ENCODE peak calls at places on chromosomes 11 and 22, in ten cellular contexts. I is transverse colon; N is heart left ventricle; M is cardiac muscle cell; Y is sigmoid colon; O is CD8-positive, alpha-beta memory T cell; J is CD8-positive, alpha-beta T cell; K is tibial artery; E is BJ; Z is brain microvascular endothelial cell. C is an unnamed sample.
A peak's percentile ranks its signal among the peaks of the same experiment; 100 is the strongest.

GRCh38 chr11:118438314-118438931 is 2.1 kb downstream of the KMT2A start:
- DNase-seq in I (peak; percentile 48), N (peak; percentile 59), M (peak; percentile 86), Y (peak; percentile 72), O (peak; percentile 37), J (peak; percentile 63), K (peak; percentile 76), E (peak; percentile 48), Z (peak; percentile 87), C (peak; percentile 15)

GRCh38 chr11:45333506-45333971 is 47.4 kb upstream of the SYT13 start:
- DNase-seq in I (peak; percentile 28), N (peak; percentile 36), M (peak; percentile 92), Y (peak; percentile 85), O (no peak), J (no peak), K (no peak), E (no peak), Z (peak; percentile 66), C (no peak)

GRCh38 chr22:39144101-39144815 is 8.2 kb downstream of the CBX7 start:
- DNase-seq in I (peak; percentile 74), N (peak; percentile 40), M (peak; percentile 54), Y (peak; percentile 66), O (peak; percentile 50), J (peak; percentile 70), K (peak; percentile 68), E (no peak), Z (peak; percentile 14), C (no peak)

GRCh38 chr11:57358991-57359390 is 20.8 kb downstream of the P2RX3 start:
- DNase-seq in I (no peak), N (no peak), M (no peak), Y (no peak), O (no peak), J (no peak), K (no peak), E (no peak), Z (no peak), C (no peak)

GRCh38 chr22:29269230-29269604 is 1.1 kb downstream of the EWSR1 start:
- DNase-seq in I (no peak), N (no peak), M (peak; percentile 25), Y (no peak), O (no peak), J (no peak), K (peak; percentile 51), E (no peak), Z (no peak), C (no peak)

GRCh38 chr22:31556627-31557203 is 60.4 kb downstream of the SFI1 start:
- DNase-seq in I (no peak), N (no peak), M (peak; percentile 64), Y (no peak), O (no peak), J (no peak), K (no peak), E (no peak), Z (peak; percentile 27), C (no peak)

GRCh38 chr11:128595775-128596174 is 8.4 kb upstream of the ETS1 start:
- DNase-seq in I (no peak), N (no peak), M (no peak), Y (no peak), O (no peak), J (no peak), K (no peak), E (no peak), Z (no peak), C (no peak)

GRCh38 chr22:48819232-48819631 is 1008.4 kb downstream of the BRD1 start:
- DNase-seq in I (no peak), N (no peak), M (no peak), Y (no peak), O (no peak), J (no peak), K (no peak), E (no peak), Z (no peak), C (no peak)

GRCh38 chr11:130145328-130145812 is 14.2 kb upstream of the ST14 start:
- DNase-seq in I (peak; percentile 51), N (no peak), M (no peak), Y (no peak), O (no peak), J (no peak), K (peak; percentile 9), E (no peak), Z (no peak), C (no peak)

GRCh38 chr11:130139401-130139800 is 20.2 kb upstream of the ST14 start:
- DNase-seq in I (no peak), N (no peak), M (no peak), Y (no peak), O (no peak), J (no peak), K (no peak), E (no peak), Z (no peak), C (no peak)

GRCh38 chr11:130144721-130145327 is 14.8 kb upstream of the ST14 start:
- DNase-seq in I (no peak), N (no peak), M (no peak), Y (no peak), O (no peak), J (no peak), K (peak; percentile 9), E (no peak), Z (no peak), C (no peak)

GRCh38 chr11:130144129-130144528 is 15.5 kb upstream of the ST14 start:
- DNase-seq in I (peak; percentile 67), N (no peak), M (no peak), Y (no peak), O (no peak), J (no peak), K (no peak), E (no peak), Z (no peak), C (no peak)

GRCh38 chr11:130141561-130142341 is 17.8 kb upstream of the ST14 start:
- DNase-seq in I (no peak), N (no peak), M (peak; percentile 83), Y (no peak), O (no peak), J (no peak), K (no peak), E (no peak), Z (no peak), C (no peak)
- H3K4me3 ChIP-seq in I (no peak overlapping the region), N (no peak overlapping the region), M (no peak overlapping the region), Y (no peak overlapping the region), O (no peak overlapping the region), J (no peak overlapping the region), K (no peak overlapping the region), E (no peak overlapping the region), Z (no peak overlapping the region), C (no peak overlapping the region)

GRCh38 chr11:61010466-61011238 is 39.2 kb downstream of the CD6 start:
- DNase-seq in I (no peak), N (no peak), M (no peak), Y (no peak), O (no peak), J (no peak), K (no peak), E (no peak), Z (no peak), C (no peak)

GRCh38 chr11:61009392-61010275 is 38.2 kb downstream of the CD6 start:
- DNase-seq in I (no peak), N (no peak), M (no peak), Y (no peak), O (no peak), J (no peak), K (no peak), E (no peak), Z (no peak), C (no peak)

GRCh38 chr11:61007383-61007970 is 36.0 kb downstream of the CD6 start:
- DNase-seq in I (peak; percentile 44), N (no peak), M (no peak), Y (no peak), O (no peak), J (no peak), K (no peak), E (no peak), Z (no peak), C (no peak)

GRCh38 chr11:61008971-61009370 is 37.5 kb downstream of the CD6 start:
- DNase-seq in I (no peak), N (no peak), M (no peak), Y (no peak), O (no peak), J (no peak), K (no peak), E (no peak), Z (no peak), C (no peak)

GRCh38 chr11:61007971-61008896 is 36.8 kb downstream of the CD6 start:
- DNase-seq in I (no peak), N (no peak), M (no peak), Y (no peak), O (no peak), J (no peak), K (peak; percentile 59), E (no peak), Z (no peak), C (no peak)
- H3K36me3 ChIP-seq in I (no peaks in the 10 kb centered on the region), N (no peaks in the 10 kb centered on the region), M (no peaks in the 10 kb centered on the region), Y (no peaks in the 10 kb centered on the region), O (peaks cover 42% of the 10 kb centered on the region), J (peaks cover 43% of the 10 kb centered on the region), K (no peaks in the 10 kb centered on the region), E (no peaks in the 10 kb centered on the region), Z (no peaks in the 10 kb centered on the region), C (no peaks in the 10 kb centered on the region)

GRCh38 chr22:19964701-19965386 is 23.2 kb upstream of the TXNRD2 start:
- DNase-seq in I (no peak), N (no peak), M (no peak), Y (no peak), O (no peak), J (no peak), K (no peak), E (no peak), Z (no peak), C (no peak)

GRCh38 chr22:19962246-19962908 is 20.8 kb upstream of the TXNRD2 start:
- DNase-seq in I (peak; percentile 88), N (peak; percentile 68), M (peak; percentile 83), Y (peak; percentile 86), O (no peak), J (peak; percentile 61), K (peak; percentile 85), E (no peak), Z (peak; percentile 68), C (no peak)

GRCh38 chr22:19961868-19962245 is 20.2 kb upstream of the TXNRD2 start:
- DNase-seq in I (no peak), N (no peak), M (no peak), Y (no peak), O (no peak), J (no peak), K (no peak), E (no peak), Z (no peak), C (no peak)

GRCh38 chr22:19963863-19964642 is 22.4 kb upstream of the TXNRD2 start:
- DNase-seq in I (no peak), N (no peak), M (no peak), Y (no peak), O (no peak), J (no peak), K (no peak), E (no peak), Z (no peak), C (no peak)

DNA sequence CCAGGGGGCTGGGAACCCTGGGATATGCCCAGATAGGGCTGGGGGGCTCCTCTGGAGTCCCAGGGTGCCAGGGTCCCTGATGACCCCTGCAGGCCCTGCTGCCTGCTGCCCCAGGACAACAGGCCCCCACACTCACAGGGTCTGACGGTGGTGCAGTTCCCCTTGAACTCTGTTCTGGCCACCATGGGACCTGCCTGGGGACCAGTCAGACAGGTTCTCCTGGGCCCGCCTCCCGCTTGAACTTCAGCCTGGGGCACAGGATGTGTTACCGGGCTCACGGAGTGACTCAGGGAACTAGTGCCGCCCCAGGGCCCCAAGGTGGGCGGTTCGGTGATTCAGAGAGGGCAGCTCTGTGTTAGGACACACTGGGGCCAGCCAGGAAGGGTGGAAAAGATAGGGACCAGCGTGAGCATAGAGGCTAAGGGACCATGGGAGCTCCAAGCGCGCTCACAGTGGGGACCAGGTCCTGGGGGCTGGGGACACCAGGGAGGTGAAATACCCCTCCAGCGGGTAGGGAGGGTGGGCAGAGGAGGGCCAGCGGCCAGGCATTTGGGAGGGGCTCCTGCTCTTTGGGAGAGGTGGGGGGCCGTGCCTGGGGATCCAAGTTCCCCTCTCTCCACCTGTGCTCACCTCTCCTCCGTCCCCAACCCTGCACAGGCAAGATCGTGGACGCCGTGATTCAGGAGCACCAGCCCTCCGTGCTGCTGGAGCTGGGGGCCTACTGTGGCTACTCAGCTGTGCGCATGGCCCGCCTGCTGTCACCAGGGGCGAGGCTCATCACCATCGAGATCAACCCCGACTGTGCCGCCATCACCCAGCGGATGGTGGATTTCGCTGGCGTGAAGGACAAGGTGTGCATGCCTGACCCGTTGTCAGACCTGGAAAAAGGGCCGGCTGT is 21.5 kb upstream of the TXNRD2 start:
- DNase-seq in I (peak; percentile 93), N (no peak), M (no peak), Y (no peak), O (no peak), J (no peak), K (no peak), E (no peak), Z (peak; percentile 44), C (no peak)
- H3K4me3 ChIP-seq in I (peak overlapping the region; percentile 43), N (no peak overlapping the region), M (no peak overlapping the region), Y (no peak overlapping the region), O (no peak overlapping the region), J (no peak overlapping the region), K (no peak overlapping the region), E (no peak overlapping the region), Z (no peak overlapping the region), C (no peak overlapping the region)

DNA sequence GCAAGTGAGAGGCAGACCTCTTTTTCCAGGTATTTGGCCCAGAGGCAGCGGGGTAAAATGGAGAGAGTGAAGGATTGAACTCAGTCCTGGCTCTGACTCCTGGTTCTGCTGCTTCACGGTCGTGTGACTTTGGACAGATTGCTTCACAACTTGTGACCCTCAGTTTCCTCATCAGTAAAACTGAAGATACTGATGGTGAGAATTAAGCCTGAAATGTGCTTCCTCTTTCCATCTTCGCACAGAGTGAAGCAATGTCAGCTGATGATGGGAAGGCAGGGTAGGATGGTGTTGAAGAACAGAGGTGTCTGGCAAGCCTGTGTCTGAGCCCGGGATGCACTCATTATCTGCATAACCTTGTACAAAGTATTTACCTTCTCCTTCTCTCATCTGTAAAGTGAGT is 59.0 kb downstream of the UBASH3B start:
- DNase-seq in I (no peak), N (no peak), M (no peak), Y (no peak), O (no peak), J (no peak), K (no peak), E (no peak), Z (no peak), C (no peak)
- H3K36me3 ChIP-seq in I (no peaks in the 10 kb centered on the region), N (no peaks in the 10 kb centered on the region), M (no peaks in the 10 kb centered on the region), Y (no peaks in the 10 kb centered on the region), O (no peaks in the 10 kb centered on the region), J (no peaks in the 10 kb centered on the region), K (no peaks in the 10 kb centered on the region), E (peaks cover 2% of the 10 kb centered on the region), Z (no peaks in the 10 kb centered on the region), C (no peaks in the 10 kb centered on the region)

C was measured in gastrocnemius medialis.